ENCODE peak calls at places on chromosomes 11 and 22, in ten cellular contexts. One of them, this sample, is unnamed.

GRCh38 chr11:117550466-117550865 is 222.8 kb downstream of the CEP164 start:
- DNase-seq in CD8-positive, alpha-beta T cell: no peak
- DNase-seq in right cardiac atrium: no peak
- DNase-seq in GM23338: no peak
- DNase-seq in AML-193: no peak
- DNase-seq in SHP77: no peak
- DNase-seq in T follicular helper cell: no peak
- DNase-seq in left cardiac atrium: no peak
- DNase-seq in amniotic stem cell: no peak
- DNase-seq in Right ventricle myocardium superior: no peak
- DNase-seq in this sample: no peak

GRCh38 chr11:72568861-72569260 is 105.4 kb downstream of the PDE2A start:
- DNase-seq in CD8-positive, alpha-beta T cell: no peak
- DNase-seq in right cardiac atrium: no peak
- DNase-seq in GM23338: no peak
- DNase-seq in AML-193: no peak
- DNase-seq in SHP77: no peak
- DNase-seq in T follicular helper cell: no peak
- DNase-seq in left cardiac atrium: no peak
- DNase-seq in amniotic stem cell: no peak
- DNase-seq in Right ventricle myocardium superior: no peak
- DNase-seq in this sample: peak

GRCh38 chr11:26199341-26199740 is 132.6 kb upstream of the ANO3 start:
- DNase-seq in CD8-positive, alpha-beta T cell: no peak
- DNase-seq in right cardiac atrium: no peak
- DNase-seq in GM23338: no peak
- DNase-seq in AML-193: no peak
- DNase-seq in SHP77: no peak
- DNase-seq in T follicular helper cell: no peak
- DNase-seq in left cardiac atrium: no peak
- DNase-seq in amniotic stem cell: no peak
- DNase-seq in Right ventricle myocardium superior: no peak
- DNase-seq in this sample: no peak

GRCh38 chr11:106840993-106841392 is 177.3 kb downstream of the GUCY1A2 start:
- DNase-seq in CD8-positive, alpha-beta T cell: no peak
- DNase-seq in right cardiac atrium: no peak
- DNase-seq in GM23338: peak
- DNase-seq in AML-193: no peak
- DNase-seq in SHP77: no peak
- DNase-seq in T follicular helper cell: no peak
- DNase-seq in left cardiac atrium: no peak
- DNase-seq in amniotic stem cell: no peak
- DNase-seq in Right ventricle myocardium superior: no peak
- DNase-seq in this sample: no peak

GRCh38 chr11:898160-898517 is 12.5 kb downstream of the CHID1 start:
- DNase-seq in CD8-positive, alpha-beta T cell: no peak
- DNase-seq in right cardiac atrium: no peak
- DNase-seq in GM23338: peak
- DNase-seq in AML-193: no peak
- DNase-seq in SHP77: no peak
- DNase-seq in T follicular helper cell: no peak
- DNase-seq in left cardiac atrium: no peak
- DNase-seq in amniotic stem cell: no peak
- DNase-seq in Right ventricle myocardium superior: no peak
- DNase-seq in this sample: peak

GRCh38 chr11:30879322-30880020 is 293.3 kb upstream of the MPPED2 start:
- DNase-seq in CD8-positive, alpha-beta T cell: no peak
- DNase-seq in right cardiac atrium: no peak
- DNase-seq in GM23338: no peak
- DNase-seq in AML-193: no peak
- DNase-seq in SHP77: peak
- DNase-seq in T follicular helper cell: no peak
- DNase-seq in left cardiac atrium: peak
- DNase-seq in amniotic stem cell: no peak
- DNase-seq in Right ventricle myocardium superior: no peak
- DNase-seq in this sample: no peak

GRCh38 chr11:110883266-110883665 is 171.0 kb upstream of the ARHGAP20 start:
- DNase-seq in CD8-positive, alpha-beta T cell: no peak
- DNase-seq in right cardiac atrium: no peak
- DNase-seq in GM23338: no peak
- DNase-seq in AML-193: no peak
- DNase-seq in SHP77: no peak
- DNase-seq in T follicular helper cell: no peak
- DNase-seq in left cardiac atrium: no peak
- DNase-seq in amniotic stem cell: no peak
- DNase-seq in Right ventricle myocardium superior: no peak
- DNase-seq in this sample: no peak

GRCh38 chr11:118895093-118896039 is 11.7 kb downstream of the CXCR5 start:
- DNase-seq in CD8-positive, alpha-beta T cell: peak
- DNase-seq in right cardiac atrium: peak
- DNase-seq in GM23338: peak
- DNase-seq in AML-193: no peak
- DNase-seq in SHP77: no peak
- DNase-seq in T follicular helper cell: peak
- DNase-seq in left cardiac atrium: no peak
- DNase-seq in amniotic stem cell: no peak
- DNase-seq in Right ventricle myocardium superior: no peak
- DNase-seq in this sample: no peak

GRCh38 chr11:85531498-85531897 is 95.6 kb downstream of the DLG2 start:
- DNase-seq in CD8-positive, alpha-beta T cell: no peak
- DNase-seq in right cardiac atrium: no peak
- DNase-seq in GM23338: peak
- DNase-seq in AML-193: no peak
- DNase-seq in SHP77: no peak
- DNase-seq in T follicular helper cell: no peak
- DNase-seq in left cardiac atrium: no peak
- DNase-seq in amniotic stem cell: no peak
- DNase-seq in Right ventricle myocardium superior: no peak
- DNase-seq in this sample: no peak

GRCh38 chr22:37775785-37776638 is 31.7 kb upstream of the GCAT start:
- DNase-seq in CD8-positive, alpha-beta T cell: no peak
- DNase-seq in right cardiac atrium: no peak
- DNase-seq in GM23338: no peak
- DNase-seq in AML-193: no peak
- DNase-seq in SHP77: no peak
- DNase-seq in T follicular helper cell: no peak
- DNase-seq in left cardiac atrium: no peak
- DNase-seq in amniotic stem cell: no peak
- DNase-seq in Right ventricle myocardium superior: no peak
- DNase-seq in this sample: no peak

GRCh38 chr11:100730266-100730665 is 43.2 kb downstream of the ARHGAP42 start:
- DNase-seq in CD8-positive, alpha-beta T cell: no peak
- DNase-seq in right cardiac atrium: no peak
- DNase-seq in GM23338: no peak
- DNase-seq in AML-193: no peak
- DNase-seq in SHP77: no peak
- DNase-seq in T follicular helper cell: no peak
- DNase-seq in left cardiac atrium: no peak
- DNase-seq in amniotic stem cell: no peak
- DNase-seq in Right ventricle myocardium superior: no peak
- DNase-seq in this sample: no peak

GRCh38 chr22:41106122-41106968 is 14.0 kb downstream of the EP300 start:
- DNase-seq in CD8-positive, alpha-beta T cell: no peak
- DNase-seq in right cardiac atrium: no peak
- DNase-seq in GM23338: no peak
- DNase-seq in AML-193: no peak
- DNase-seq in SHP77: no peak
- DNase-seq in T follicular helper cell: no peak
- DNase-seq in left cardiac atrium: no peak
- DNase-seq in amniotic stem cell: no peak
- DNase-seq in Right ventricle myocardium superior: no peak
- DNase-seq in this sample: no peak

GRCh38 chr11:12091957-12092558 is 18.3 kb upstream of the MICAL2 start:
- DNase-seq in CD8-positive, alpha-beta T cell: no peak
- DNase-seq in right cardiac atrium: no peak
- DNase-seq in GM23338: no peak
- DNase-seq in AML-193: no peak
- DNase-seq in SHP77: no peak
- DNase-seq in T follicular helper cell: no peak
- DNase-seq in left cardiac atrium: no peak
- DNase-seq in amniotic stem cell: no peak
- DNase-seq in Right ventricle myocardium superior: no peak
- DNase-seq in this sample: no peak

GRCh38 chr11:128804481-128804880 is 62.6 kb downstream of the KCNJ1 start:
- DNase-seq in CD8-positive, alpha-beta T cell: no peak
- DNase-seq in right cardiac atrium: no peak
- DNase-seq in GM23338: no peak
- DNase-seq in AML-193: no peak
- DNase-seq in SHP77: no peak
- DNase-seq in T follicular helper cell: no peak
- DNase-seq in left cardiac atrium: no peak
- DNase-seq in amniotic stem cell: no peak
- DNase-seq in Right ventricle myocardium superior: no peak
- DNase-seq in this sample: no peak

GRCh38 chr11:697811-698311 is 2.2 kb downstream of the TMEM80 start:
- DNase-seq in CD8-positive, alpha-beta T cell: no peak
- DNase-seq in right cardiac atrium: no peak
- DNase-seq in GM23338: no peak
- DNase-seq in AML-193: no peak
- DNase-seq in SHP77: no peak
- DNase-seq in T follicular helper cell: no peak
- DNase-seq in left cardiac atrium: no peak
- DNase-seq in amniotic stem cell: no peak
- DNase-seq in Right ventricle myocardium superior: no peak
- DNase-seq in this sample: peak

GRCh38 chr22:41915035-41915782 is at the start of gene SHISA8:
- DNase-seq in CD8-positive, alpha-beta T cell: peak
- DNase-seq in right cardiac atrium: peak
- DNase-seq in GM23338: peak
- DNase-seq in AML-193: no peak
- DNase-seq in SHP77: no peak
- DNase-seq in T follicular helper cell: peak
- DNase-seq in left cardiac atrium: no peak
- DNase-seq in amniotic stem cell: peak
- DNase-seq in Right ventricle myocardium superior: peak
- DNase-seq in this sample: no peak

GRCh38 chr11:47992959-47993820 is 12.8 kb downstream of the PTPRJ start:
- DNase-seq in CD8-positive, alpha-beta T cell: no peak
- DNase-seq in right cardiac atrium: no peak
- DNase-seq in GM23338: no peak
- DNase-seq in AML-193: no peak
- DNase-seq in SHP77: no peak
- DNase-seq in T follicular helper cell: no peak
- DNase-seq in left cardiac atrium: no peak
- DNase-seq in amniotic stem cell: no peak
- DNase-seq in Right ventricle myocardium superior: no peak
- DNase-seq in this sample: peak

GRCh38 chr11:57913713-57914704 is 109.7 kb upstream of the OR9Q1 start:
- DNase-seq in CD8-positive, alpha-beta T cell: no peak
- DNase-seq in right cardiac atrium: no peak
- DNase-seq in GM23338: no peak
- DNase-seq in AML-193: no peak
- DNase-seq in SHP77: no peak
- DNase-seq in T follicular helper cell: no peak
- DNase-seq in left cardiac atrium: no peak
- DNase-seq in amniotic stem cell: no peak
- DNase-seq in Right ventricle myocardium superior: no peak
- DNase-seq in this sample: no peak

GRCh38 chr22:45262195-45262930 is 21.7 kb upstream of the KIAA0930 start:
- DNase-seq in CD8-positive, alpha-beta T cell: no peak
- DNase-seq in right cardiac atrium: no peak
- DNase-seq in GM23338: no peak
- DNase-seq in AML-193: no peak
- DNase-seq in SHP77: no peak
- DNase-seq in T follicular helper cell: no peak
- DNase-seq in left cardiac atrium: no peak
- DNase-seq in amniotic stem cell: no peak
- DNase-seq in Right ventricle myocardium superior: no peak
- DNase-seq in this sample: no peak

GRCh38 chr22:38601221-38601764 is 31.3 kb upstream of the DMC1 start:
- DNase-seq in CD8-positive, alpha-beta T cell: no peak
- DNase-seq in right cardiac atrium: no peak
- DNase-seq in GM23338: no peak
- DNase-seq in AML-193: no peak
- DNase-seq in SHP77: no peak
- DNase-seq in T follicular helper cell: no peak
- DNase-seq in left cardiac atrium: no peak
- DNase-seq in amniotic stem cell: no peak
- DNase-seq in Right ventricle myocardium superior: no peak
- DNase-seq in this sample: no peak